ENCODE peak calls at places on chromosomes 5 and 9, in six cellular contexts. One of them, this sample, is unnamed.

GRCh38 chr5:2782658-2783057 is 31.2 kb upstream of the IRX2 start:
- DNase-seq in neural progenitor cell: no peak
- DNase-seq in mucosa of descending colon: no peak
- DNase-seq in AG04449: no peak
- DNase-seq in fibroblast of lung: no peak
- DNase-seq in CD8-positive, alpha-beta T cell: no peak
- DNase-seq in this sample: no peak

GRCh38 chr9:113131689-113132151 is 19.1 kb upstream of the SLC31A2 start:
- DNase-seq in neural progenitor cell: peak; percentile 62
- DNase-seq in mucosa of descending colon: no peak
- DNase-seq in AG04449: no peak
- DNase-seq in fibroblast of lung: peak; percentile 30
- DNase-seq in CD8-positive, alpha-beta T cell: no peak
- DNase-seq in this sample: peak; percentile 12

GRCh38 chr5:71873202-71873601 is 154.1 kb downstream of the CARTPT start:
- DNase-seq in neural progenitor cell: no peak
- DNase-seq in mucosa of descending colon: no peak
- DNase-seq in AG04449: no peak
- DNase-seq in fibroblast of lung: no peak
- DNase-seq in CD8-positive, alpha-beta T cell: no peak
- DNase-seq in this sample: no peak

GRCh38 chr9:91119147-91119546 is 242.6 kb downstream of the AUH start:
- DNase-seq in neural progenitor cell: no peak
- DNase-seq in mucosa of descending colon: no peak
- DNase-seq in AG04449: no peak
- DNase-seq in fibroblast of lung: peak; percentile 57
- DNase-seq in CD8-positive, alpha-beta T cell: no peak
- DNase-seq in this sample: peak; percentile 18

GRCh38 chr9:15080401-15080800 is 170.2 kb upstream of the FREM1 start:
- DNase-seq in neural progenitor cell: no peak
- DNase-seq in mucosa of descending colon: no peak
- DNase-seq in AG04449: no peak
- DNase-seq in fibroblast of lung: no peak
- DNase-seq in CD8-positive, alpha-beta T cell: no peak
- DNase-seq in this sample: no peak

GRCh38 chr9:7212101-7212500 is 454.3 kb downstream of the KDM4C start:
- DNase-seq in neural progenitor cell: no peak
- DNase-seq in mucosa of descending colon: no peak
- DNase-seq in AG04449: no peak
- DNase-seq in fibroblast of lung: peak; percentile 16
- DNase-seq in CD8-positive, alpha-beta T cell: no peak
- DNase-seq in this sample: no peak

GRCh38 chr5:156391139-156391538 is 64.2 kb downstream of the SGCD start:
- DNase-seq in neural progenitor cell: no peak
- DNase-seq in mucosa of descending colon: no peak
- DNase-seq in AG04449: peak; percentile 88
- DNase-seq in fibroblast of lung: peak; percentile 80
- DNase-seq in CD8-positive, alpha-beta T cell: no peak
- DNase-seq in this sample: no peak

GRCh38 chr5:40106847-40107246 is 572.9 kb upstream of the PTGER4 start:
- DNase-seq in neural progenitor cell: no peak
- DNase-seq in mucosa of descending colon: no peak
- DNase-seq in AG04449: no peak
- DNase-seq in fibroblast of lung: no peak
- DNase-seq in CD8-positive, alpha-beta T cell: no peak
- DNase-seq in this sample: no peak

GRCh38 chr9:97717866-97718265 is 20.7 kb upstream of the XPA start:
- DNase-seq in neural progenitor cell: no peak
- DNase-seq in mucosa of descending colon: no peak
- DNase-seq in AG04449: no peak
- DNase-seq in fibroblast of lung: no peak
- DNase-seq in CD8-positive, alpha-beta T cell: no peak
- DNase-seq in this sample: no peak

GRCh38 chr9:97726716-97727115 is 29.6 kb upstream of the XPA start:
- DNase-seq in neural progenitor cell: no peak
- DNase-seq in mucosa of descending colon: no peak
- DNase-seq in AG04449: no peak
- DNase-seq in fibroblast of lung: no peak
- DNase-seq in CD8-positive, alpha-beta T cell: no peak
- DNase-seq in this sample: no peak

GRCh38 chr9:97722331-97722730 is 25.2 kb upstream of the XPA start:
- DNase-seq in neural progenitor cell: no peak
- DNase-seq in mucosa of descending colon: no peak
- DNase-seq in AG04449: no peak
- DNase-seq in fibroblast of lung: no peak
- DNase-seq in CD8-positive, alpha-beta T cell: no peak
- DNase-seq in this sample: no peak

GRCh38 chr9:97723819-97724218 is 26.7 kb upstream of the XPA start:
- DNase-seq in neural progenitor cell: no peak
- DNase-seq in mucosa of descending colon: no peak
- DNase-seq in AG04449: no peak
- DNase-seq in fibroblast of lung: no peak
- DNase-seq in CD8-positive, alpha-beta T cell: no peak
- DNase-seq in this sample: no peak

GRCh38 chr9:97721396-97721795 is 24.3 kb upstream of the XPA start:
- DNase-seq in neural progenitor cell: no peak
- DNase-seq in mucosa of descending colon: no peak
- DNase-seq in AG04449: no peak
- DNase-seq in fibroblast of lung: no peak
- DNase-seq in CD8-positive, alpha-beta T cell: no peak
- DNase-seq in this sample: no peak
- H3K4me3 ChIP-seq in neural progenitor cell: no peak overlapping the region
- H3K4me3 ChIP-seq in mucosa of descending colon: no peak overlapping the region
- H3K4me3 ChIP-seq in AG04449: no peak overlapping the region
- H3K4me3 ChIP-seq in fibroblast of lung: no peak overlapping the region
- H3K4me3 ChIP-seq in CD8-positive, alpha-beta T cell: no peak overlapping the region
- H3K4me3 ChIP-seq in this sample: no peak overlapping the region

DNA sequence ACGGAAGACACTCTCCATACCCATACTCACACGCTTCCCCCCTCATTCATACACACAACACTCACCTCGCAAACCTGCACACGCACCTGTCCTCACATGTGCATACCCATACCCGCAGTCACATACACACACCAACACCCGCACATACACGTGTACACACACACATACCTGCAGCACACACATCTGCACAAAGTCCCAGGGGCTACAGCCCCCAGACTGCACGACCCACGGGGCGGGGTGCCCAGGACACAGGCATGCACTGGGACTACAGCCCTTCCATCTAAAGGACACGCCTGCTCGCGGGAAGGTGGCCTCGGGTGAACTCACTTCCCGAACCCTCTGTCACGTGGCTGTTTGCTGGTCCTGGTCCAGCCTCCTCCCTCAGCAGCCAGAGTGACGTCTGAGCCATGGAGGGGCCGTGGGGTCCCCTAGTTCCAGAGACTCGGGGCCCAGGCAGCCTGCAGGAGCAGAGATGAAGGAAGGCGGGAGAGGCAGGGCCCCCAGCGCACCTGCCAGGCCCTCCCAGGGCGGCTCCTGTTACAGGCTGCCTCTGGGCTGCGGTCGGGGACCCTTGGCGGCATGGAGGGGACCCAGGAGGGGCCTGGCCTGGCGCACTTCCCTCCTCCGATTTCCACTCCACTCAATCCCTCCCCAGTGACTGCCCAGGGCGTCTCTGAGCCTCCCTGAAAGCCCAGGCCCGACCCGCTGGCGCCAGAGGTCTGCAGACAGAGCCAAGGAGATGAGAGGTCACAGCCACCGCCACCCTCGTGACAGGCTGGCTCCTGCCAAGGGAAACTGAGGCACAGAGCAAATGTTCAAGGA is 8.1 kb downstream of the SLC12A7 start:
- DNase-seq in neural progenitor cell: no peak
- DNase-seq in mucosa of descending colon: peak; percentile 86
- DNase-seq in AG04449: no peak
- DNase-seq in fibroblast of lung: no peak
- DNase-seq in CD8-positive, alpha-beta T cell: peak; percentile 33
- DNase-seq in this sample: no peak
- H3K4me3 ChIP-seq in neural progenitor cell: no peak overlapping the region
- H3K4me3 ChIP-seq in mucosa of descending colon: no peak overlapping the region
- H3K4me3 ChIP-seq in AG04449: no peak overlapping the region
- H3K4me3 ChIP-seq in fibroblast of lung: no peak overlapping the region
- H3K4me3 ChIP-seq in CD8-positive, alpha-beta T cell: peak overlapping the region; percentile 79
- H3K4me3 ChIP-seq in this sample: no peak overlapping the region

GRCh38 chr9:35515766-35516165 is 25.9 kb downstream of the RUSC2 start:
- DNase-seq in neural progenitor cell: no peak
- DNase-seq in mucosa of descending colon: no peak
- DNase-seq in AG04449: no peak
- DNase-seq in fibroblast of lung: peak; percentile 44
- DNase-seq in CD8-positive, alpha-beta T cell: no peak
- DNase-seq in this sample: no peak

GRCh38 chr9:35510745-35511428 is 21.0 kb downstream of the RUSC2 start:
- DNase-seq in neural progenitor cell: no peak
- DNase-seq in mucosa of descending colon: peak; percentile 52
- DNase-seq in AG04449: peak; percentile 98
- DNase-seq in fibroblast of lung: peak; percentile 98
- DNase-seq in CD8-positive, alpha-beta T cell: no peak
- DNase-seq in this sample: peak; percentile 85

GRCh38 chr9:35510366-35510744 is 20.4 kb downstream of the RUSC2 start:
- DNase-seq in neural progenitor cell: no peak
- DNase-seq in mucosa of descending colon: no peak
- DNase-seq in AG04449: no peak
- DNase-seq in fibroblast of lung: no peak
- DNase-seq in CD8-positive, alpha-beta T cell: no peak
- DNase-seq in this sample: no peak

GRCh38 chr9:35508069-35508468 is 18.2 kb downstream of the RUSC2 start:
- DNase-seq in neural progenitor cell: no peak
- DNase-seq in mucosa of descending colon: no peak
- DNase-seq in AG04449: no peak
- DNase-seq in fibroblast of lung: peak; percentile 68
- DNase-seq in CD8-positive, alpha-beta T cell: no peak
- DNase-seq in this sample: no peak

DNA sequence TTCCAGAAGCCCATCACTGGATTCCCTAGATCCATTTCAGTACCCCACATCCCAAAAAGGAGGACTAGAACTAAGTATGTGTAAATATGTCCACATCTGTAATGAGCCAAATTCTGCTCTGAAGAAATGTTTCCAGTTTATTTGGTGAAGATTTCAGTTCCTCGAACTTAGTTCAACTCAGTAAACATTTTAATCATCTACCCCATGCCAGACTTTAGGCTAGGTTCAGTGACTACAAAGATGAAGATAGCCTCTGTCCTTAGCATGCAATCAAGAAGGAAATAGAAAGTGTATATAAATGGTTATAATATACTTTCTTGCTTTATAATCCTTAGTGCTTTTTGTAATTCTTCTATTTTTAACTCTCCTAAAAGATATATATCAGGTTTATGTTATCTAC is 21.5 kb downstream of the RUSC2 start:
- DNase-seq in neural progenitor cell: no peak
- DNase-seq in mucosa of descending colon: no peak
- DNase-seq in AG04449: no peak
- DNase-seq in fibroblast of lung: no peak
- DNase-seq in CD8-positive, alpha-beta T cell: no peak
- DNase-seq in this sample: no peak
- H3K4me3 ChIP-seq in neural progenitor cell: no peak overlapping the region
- H3K4me3 ChIP-seq in mucosa of descending colon: no peak overlapping the region
- H3K4me3 ChIP-seq in AG04449: no peak overlapping the region
- H3K4me3 ChIP-seq in fibroblast of lung: no peak overlapping the region
- H3K4me3 ChIP-seq in CD8-positive, alpha-beta T cell: no peak overlapping the region
- H3K4me3 ChIP-seq in this sample: no peak overlapping the region

DNA sequence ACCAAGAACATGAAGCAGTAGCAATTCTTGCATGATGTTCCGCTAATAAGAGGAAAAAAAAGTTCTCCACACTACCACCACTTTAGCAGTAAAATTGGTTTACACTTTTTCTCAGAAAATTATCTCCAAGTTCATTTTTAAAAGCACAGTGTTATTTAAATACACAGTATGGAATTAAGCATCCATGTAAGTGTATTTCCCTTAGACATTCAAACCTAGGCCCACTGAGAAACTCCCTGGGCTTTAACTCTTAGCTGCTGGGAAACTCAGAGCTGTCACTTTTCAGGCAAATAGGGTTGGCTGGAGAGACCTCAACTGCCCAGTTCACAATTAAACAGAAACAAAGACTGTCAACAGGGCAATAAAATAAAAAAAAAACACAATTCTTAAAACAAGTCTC is 2.7 kb downstream of the GNAQ start:
- DNase-seq in neural progenitor cell: no peak
- DNase-seq in mucosa of descending colon: no peak
- DNase-seq in AG04449: no peak
- DNase-seq in fibroblast of lung: no peak
- DNase-seq in CD8-positive, alpha-beta T cell: no peak
- DNase-seq in this sample: no peak
- H3K4me3 ChIP-seq in neural progenitor cell: peak overlapping the region; percentile 92
- H3K4me3 ChIP-seq in mucosa of descending colon: no peak overlapping the region
- H3K4me3 ChIP-seq in AG04449: peak overlapping the region; percentile 85
- H3K4me3 ChIP-seq in fibroblast of lung: peak overlapping the region; percentile 78
- H3K4me3 ChIP-seq in CD8-positive, alpha-beta T cell: peak overlapping the region; percentile 83
- H3K4me3 ChIP-seq in this sample: peak overlapping the region; percentile 71

GRCh38 chr9:2242778-2243395 is 227.7 kb downstream of the SMARCA2 start:
- DNase-seq in neural progenitor cell: peak; percentile 9
- DNase-seq in mucosa of descending colon: no peak
- DNase-seq in AG04449: no peak
- DNase-seq in fibroblast of lung: peak; percentile 33
- DNase-seq in CD8-positive, alpha-beta T cell: no peak
- DNase-seq in this sample: no peak
- H3K4me3 ChIP-seq in neural progenitor cell: peak overlapping the region; percentile 35
- H3K4me3 ChIP-seq in mucosa of descending colon: no peak overlapping the region
- H3K4me3 ChIP-seq in AG04449: peak overlapping the region; percentile 63
- H3K4me3 ChIP-seq in fibroblast of lung: peak overlapping the region; percentile 86
- H3K4me3 ChIP-seq in CD8-positive, alpha-beta T cell: no peak overlapping the region
- H3K4me3 ChIP-seq in this sample: peak overlapping the region; percentile 30

GRCh38 chr9:133478851-133479711 is at the start of gene SLC2A6:
- DNase-seq in neural progenitor cell: peak; percentile 97
- DNase-seq in mucosa of descending colon: peak; percentile 90
- DNase-seq in AG04449: no peak
- DNase-seq in fibroblast of lung: peak; percentile 74
- DNase-seq in CD8-positive, alpha-beta T cell: peak; percentile 81
- DNase-seq in this sample: no peak
- H3K4me3 ChIP-seq in neural progenitor cell: peak within 1 kb of the TSS; percentile 51
- H3K4me3 ChIP-seq in mucosa of descending colon: no peak within 1 kb of the TSS
- H3K4me3 ChIP-seq in AG04449: peak within 1 kb of the TSS; percentile 66
- H3K4me3 ChIP-seq in fibroblast of lung: peak within 1 kb of the TSS; percentile 49
- H3K4me3 ChIP-seq in CD8-positive, alpha-beta T cell: peak within 1 kb of the TSS; percentile 65
- H3K4me3 ChIP-seq in this sample: peak within 1 kb of the TSS; percentile 57

GRCh38 chr9:133769511-133770075 is 31.4 kb upstream of the SARDH start:
- DNase-seq in neural progenitor cell: no peak
- DNase-seq in mucosa of descending colon: peak; percentile 25
- DNase-seq in AG04449: no peak
- DNase-seq in fibroblast of lung: no peak
- DNase-seq in CD8-positive, alpha-beta T cell: no peak
- DNase-seq in this sample: no peak
- H3K4me3 ChIP-seq in neural progenitor cell: no peak overlapping the region
- H3K4me3 ChIP-seq in mucosa of descending colon: no peak overlapping the region
- H3K4me3 ChIP-seq in AG04449: no peak overlapping the region
- H3K4me3 ChIP-seq in fibroblast of lung: no peak overlapping the region
- H3K4me3 ChIP-seq in CD8-positive, alpha-beta T cell: no peak overlapping the region
- H3K4me3 ChIP-seq in this sample: no peak overlapping the region

GRCh38 chr9:128921881-128922763 is 1.3 kb downstream of the PHYHD1 start:
- DNase-seq in neural progenitor cell: peak; percentile 86
- DNase-seq in mucosa of descending colon: no peak
- DNase-seq in AG04449: no peak
- DNase-seq in fibroblast of lung: peak; percentile 33
- DNase-seq in CD8-positive, alpha-beta T cell: no peak
- DNase-seq in this sample: no peak
- H3K4me3 ChIP-seq in neural progenitor cell: peak overlapping the region; percentile 62
- H3K4me3 ChIP-seq in mucosa of descending colon: no peak overlapping the region
- H3K4me3 ChIP-seq in AG04449: peak overlapping the region; percentile 46
- H3K4me3 ChIP-seq in fibroblast of lung: peak overlapping the region; percentile 64
- H3K4me3 ChIP-seq in CD8-positive, alpha-beta T cell: peak overlapping the region; percentile 55
- H3K4me3 ChIP-seq in this sample: peak overlapping the region; percentile 28